ENCODE peak calls at places on chromosomes 4 and X, in nine cellular contexts. L is brain microvascular endothelial cell, N is mesenchymal stem cell, P is mesendoderm, K is A549, W is iPS DF 6.9, D is neuronal stem cell, C is lung, S is thyroid gland. J is an unnamed sample.

GRCh38 chr4:83362492-83363329 is 28.1 kb upstream of the HPSE start:
- DNase-seq in L (peak), S (no peak), N (peak), W (no peak), K (peak), P (peak), D (no peak), C (no peak), J (peak)

GRCh38 chr4:38185406-38185805 is 225.2 kb downstream of the PTTG2 start:
- DNase-seq in C (no peak), S (no peak), D (no peak), K (no peak), N (no peak), L (no peak), W (no peak), P (no peak), J (no peak)

GRCh38 chr4:100898844-100899243 is 381.0 kb upstream of the EMCN start:
- DNase-seq in N (no peak), K (no peak), W (no peak), S (no peak), C (no peak), P (no peak), L (no peak), D (no peak), J (no peak)

GRCh38 chr4:10667651-10668341 is 16.8 kb downstream of the CLNK start:
- DNase-seq in K (no peak), W (no peak), D (no peak), N (no peak), L (no peak), P (no peak), S (peak), C (no peak), J (no peak)

GRCh38 chr4:88219099-88219498 is 60.7 kb upstream of the ABCG2 start:
- DNase-seq in N (peak), K (peak), L (no peak), D (peak), P (peak), C (no peak), W (no peak), S (no peak), J (peak)

GRCh38 chr4:38860788-38861424 is 4.3 kb upstream of the TLR6 start:
- DNase-seq in W (peak), S (peak), C (peak), D (peak), P (peak), L (no peak), N (no peak), K (peak), J (no peak)

GRCh38 chr4:139861471-139861870 is 195.9 kb downstream of the MGST2 start:
- DNase-seq in S (no peak), C (no peak), D (no peak), L (no peak), K (no peak), P (peak), N (no peak), W (no peak), J (no peak)

GRCh38 chr4:11625206-11625605 is 196.5 kb upstream of the HS3ST1 start:
- DNase-seq in L (no peak), N (no peak), W (no peak), K (no peak), D (no peak), S (no peak), C (no peak), P (no peak), J (no peak)

GRCh38 chr4:25552580-25553271 is 102.9 kb upstream of the SLC34A2 start:
- DNase-seq in D (no peak), K (peak), S (peak), C (peak), W (no peak), N (no peak), L (no peak), P (peak), J (no peak)

GRCh38 chrX:16778545-16778944 is 7.7 kb upstream of the TXLNG start:
- DNase-seq in C (no peak), L (no peak), S (no peak), N (no peak), P (no peak), K (no peak), W (no peak), D (no peak), J (no peak)

GRCh38 chrX:137792214-137792613 is 226.3 kb downstream of the ZIC3 start:
- DNase-seq in W (no peak), P (peak), S (no peak), L (no peak), N (no peak), D (no peak), K (no peak), C (no peak), J (no peak)

GRCh38 chrX:130086414-130087207 is 23.7 kb downstream of the ELF4 start:
- DNase-seq in N (no peak), W (no peak), S (peak), P (no peak), D (no peak), C (no peak), L (no peak), K (no peak), J (no peak)

GRCh38 chr4:94548571-94548970 is 96.8 kb downstream of the PDLIM5 start:
- DNase-seq in L (peak), K (peak), D (no peak), C (no peak), S (no peak), N (peak), P (peak), W (no peak), J (peak)

GRCh38 chr4:47451657-47452056 is 11.8 kb downstream of the COMMD8 start:
- DNase-seq in L (peak), C (no peak), K (no peak), S (no peak), P (no peak), N (no peak), W (no peak), D (no peak), J (no peak)

GRCh38 chrX:13892856-13893255 is 76.0 kb upstream of the GPM6B start:
- DNase-seq in S (no peak), W (no peak), N (no peak), C (no peak), P (no peak), D (no peak), L (no peak), K (no peak), J (no peak)

GRCh38 chrX:129763666-129764065 is 16.1 kb upstream of the SASH3 start:
- DNase-seq in C (no peak), D (no peak), P (no peak), L (no peak), S (no peak), K (no peak), W (no peak), N (no peak), J (no peak)

GRCh38 chr4:102250341-102250740 is 94.9 kb downstream of the SLC39A8 start:
- DNase-seq in D (no peak), N (no peak), W (no peak), S (no peak), K (no peak), C (no peak), L (no peak), P (no peak), J (no peak)

GRCh38 chr4:1406416-1406945 is at the start of gene NKX1-1:
- DNase-seq in L (no peak), N (no peak), D (no peak), C (no peak), P (no peak), K (no peak), S (no peak), W (no peak), J (no peak)

GRCh38 chr4:17142232-17142711 is 243.8 kb upstream of the LDB2 start:
- DNase-seq in W (no peak), P (peak), N (peak), K (no peak), L (peak), D (no peak), S (no peak), C (no peak), J (peak)

GRCh38 chr4:161828061-161828460 is 335.7 kb downstream of the FSTL5 start:
- DNase-seq in W (no peak), L (peak), C (no peak), N (peak), S (no peak), D (no peak), K (no peak), P (no peak), J (no peak)

GRCh38 chrX:45803383-45803921 is 602.8 kb upstream of the DIPK2B start:
- DNase-seq in N (peak), P (no peak), C (no peak), S (no peak), W (no peak), K (peak), D (no peak), L (peak), J (peak)

GRCh38 chr4:125732682-125733081 is 417.9 kb downstream of the FAT4 start:
- DNase-seq in P (no peak), L (no peak), N (no peak), C (no peak), K (no peak), D (no peak), W (no peak), S (no peak), J (no peak)

GRCh38 chr4:123478859-123479345 is 82.3 kb downstream of the SPRY1 start:
- DNase-seq in C (peak), D (no peak), K (no peak), S (peak), W (no peak), N (peak), P (no peak), L (peak), J (no peak)

GRCh38 chr4:168848977-168849687 is 160.9 kb downstream of the CBR4 start:
- DNase-seq in C (no peak), S (no peak), L (peak), W (no peak), D (no peak), P (peak), N (peak), K (no peak), J (no peak)

GRCh38 chrX:143632625-143633387 is 3.1 kb downstream of the SLITRK4 start:
- DNase-seq in K (no peak), N (peak), D (no peak), C (no peak), P (peak), L (no peak), W (no peak), S (no peak), J (no peak)

GRCh38 chr4:83112239-83112638 is 2.3 kb downstream of the PLAC8 start:
- DNase-seq in W (no peak), P (no peak), D (no peak), S (no peak), N (no peak), C (no peak), L (no peak), K (no peak), J (no peak)

GRCh38 chr4:122827899-122828601 is 1.4 kb downstream of the FGF2 start:
- DNase-seq in C (no peak), S (peak), W (peak), N (peak), K (peak), D (peak), P (peak), L (peak), J (peak)

GRCh38 chr4:94500696-94501095 is 49.0 kb downstream of the PDLIM5 start:
- DNase-seq in S (no peak), N (no peak), D (no peak), K (no peak), C (no peak), P (no peak), W (no peak), L (peak), J (no peak)

GRCh38 chrX:25049347-25049746 is 33.6 kb upstream of the ARX start:
- DNase-seq in W (no peak), P (no peak), S (no peak), L (peak), K (peak), D (no peak), N (no peak), C (no peak), J (no peak)

GRCh38 chrX:32530802-32531403 is 680.4 kb downstream of the DMD start:
- DNase-seq in D (peak), L (peak), W (peak), N (peak), C (no peak), P (peak), S (peak), K (peak), J (peak)

GRCh38 chrX:32987139-32987538 is 224.2 kb downstream of the DMD start:
- DNase-seq in S (peak), D (no peak), C (no peak), K (no peak), N (no peak), P (peak), L (no peak), W (peak), J (no peak)

GRCh38 chr4:176779421-176779820 is 13.3 kb downstream of the VEGFC start:
- DNase-seq in S (no peak), C (no peak), L (no peak), W (no peak), P (no peak), N (no peak), K (no peak), D (no peak), J (no peak)

GRCh38 chr4:8914461-8915171 is 43.0 kb upstream of the HMX1 start:
- DNase-seq in C (no peak), D (no peak), W (no peak), K (no peak), L (no peak), P (no peak), N (no peak), S (no peak), J (no peak)

GRCh38 chr4:164440196-164440595 is 313.7 kb upstream of the SMIM31 start:
- DNase-seq in W (no peak), D (no peak), P (peak), S (no peak), N (no peak), K (no peak), L (peak), C (no peak), J (peak)

GRCh38 chr4:140581078-140581477 is 12.3 kb upstream of the UCP1 start:
- DNase-seq in W (no peak), C (no peak), D (no peak), P (no peak), N (peak), K (no peak), S (no peak), L (no peak), J (no peak)

GRCh38 chr4:141999446-142000143 is 363.2 kb downstream of the IL15 start:
- DNase-seq in K (no peak), D (no peak), W (no peak), P (no peak), L (no peak), C (no peak), N (no peak), S (no peak), J (no peak)

GRCh38 chr4:110245567-110245966 is 47.2 kb upstream of the ELOVL6 start:
- DNase-seq in N (no peak), S (no peak), D (no peak), K (no peak), C (no peak), W (no peak), L (peak), P (no peak), J (peak)

GRCh38 chr4:105093975-105094374 is 52.7 kb upstream of the TET2 start:
- DNase-seq in S (no peak), W (no peak), K (no peak), C (no peak), N (no peak), P (no peak), L (no peak), D (no peak), J (no peak)

GRCh38 chr4:105088110-105088879 is 58.4 kb upstream of the TET2 start:
- DNase-seq in S (no peak), K (peak), C (no peak), L (peak), P (peak), N (peak), D (no peak), W (peak), J (peak)

GRCh38 chr4:105092768-105093167 is 53.9 kb upstream of the TET2 start:
- DNase-seq in C (no peak), K (no peak), P (no peak), L (no peak), S (no peak), D (no peak), W (no peak), N (no peak), J (peak)

GRCh38 chr4:105092356-105092755 is 54.3 kb upstream of the TET2 start:
- DNase-seq in N (no peak), L (peak), P (no peak), S (no peak), W (no peak), K (no peak), D (no peak), C (no peak), J (peak)
- H3K27ac ChIP-seq in N (no peak), L (no peak), P (no peak), S (no peak), W (no peak), K (no peak), D (no peak), C (no peak), J (no peak)

GRCh38 chr4:78647272-78647671 is 95.7 kb downstream of the ANXA3 start:
- DNase-seq in D (no peak), W (no peak), P (no peak), L (no peak), K (no peak), C (no peak), S (no peak), N (no peak), J (no peak)
- H3K27ac ChIP-seq in D (no peak), W (no peak), P (no peak), L (no peak), K (peak), C (no peak), S (no peak), N (no peak), J (peak)

GRCh38 chrX:139200793-139201192 is 329.7 kb upstream of the F9 start:
- DNase-seq in N (no peak), P (no peak), L (no peak), D (no peak), W (no peak), K (peak), C (no peak), S (no peak), J (no peak)

GRCh38 chrX:139200346-139200745 is 330.2 kb upstream of the F9 start:
- DNase-seq in C (no peak), D (no peak), W (no peak), P (no peak), N (no peak), S (no peak), K (no peak), L (no peak), J (no peak)

GRCh38 chrX:139199945-139200344 is 330.6 kb upstream of the F9 start:
- DNase-seq in S (no peak), L (no peak), W (no peak), C (no peak), P (no peak), D (no peak), N (no peak), K (no peak), J (no peak)

GRCh38 chrX:139202742-139203410 is 327.7 kb upstream of the F9 start:
- DNase-seq in L (no peak), P (peak), S (no peak), W (no peak), K (no peak), C (no peak), N (no peak), D (no peak), J (no peak)

GRCh38 chrX:139201924-139202323 is 328.6 kb upstream of the F9 start:
- DNase-seq in K (no peak), P (no peak), S (no peak), N (no peak), C (no peak), W (no peak), D (no peak), L (no peak), J (no peak)
- H3K27ac ChIP-seq in K (no peak), P (no peak), S (no peak), N (no peak), C (no peak), W (no peak), D (no peak), L (no peak), J (no peak)

DNA sequence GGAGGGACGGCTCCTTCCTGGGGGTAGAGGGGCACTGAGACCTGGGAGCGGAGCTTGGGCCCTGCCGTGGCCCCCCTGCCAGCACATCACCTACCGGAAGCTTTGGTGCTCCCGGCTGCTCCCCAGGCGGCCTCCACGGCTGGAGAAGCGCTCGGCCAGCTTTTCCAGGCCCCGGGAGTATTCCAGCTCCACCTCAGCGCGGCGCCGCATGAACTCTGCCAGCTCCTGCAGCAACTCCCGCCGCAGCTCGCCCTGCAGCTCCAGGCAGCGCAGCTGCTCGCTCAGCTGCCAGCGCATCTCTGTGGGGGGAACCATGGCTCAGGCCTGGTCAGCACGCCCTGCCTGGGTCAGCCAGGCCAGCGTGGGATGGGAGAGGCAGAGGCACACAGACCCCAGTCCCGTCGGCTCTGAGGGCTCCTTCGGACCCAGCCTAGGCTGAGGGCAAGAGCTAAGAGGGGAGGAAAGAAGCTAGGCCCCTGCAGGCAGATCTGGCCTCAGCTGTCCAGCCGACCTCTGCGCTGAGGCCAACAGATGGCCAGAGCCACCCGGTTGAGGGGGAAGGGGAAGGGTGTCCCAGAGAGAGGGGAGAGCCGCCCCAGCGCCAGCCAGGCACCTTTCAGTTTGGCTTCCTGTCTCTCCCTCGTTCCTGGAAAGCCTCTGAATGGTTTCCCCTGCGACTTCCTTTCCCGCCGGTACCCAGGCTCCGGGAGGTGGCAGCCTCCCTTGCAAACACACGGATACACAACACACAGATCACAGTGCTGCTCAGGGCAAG is 4.4 kb downstream of the ARHGAP4 start:
- DNase-seq in D (no peak), K (no peak), P (no peak), C (no peak), S (no peak), L (no peak), N (no peak), W (no peak), J (no peak)
- H3K27ac ChIP-seq in D (no peak), K (no peak), P (no peak), C (no peak), S (no peak), L (no peak), N (no peak), W (no peak), J (peak)

GRCh38 chr4:73822389-73822788 is 14.1 kb upstream of the CXCL6 start:
- DNase-seq in W (no peak), P (no peak), L (no peak), S (no peak), C (no peak), K (no peak), N (no peak), D (no peak), J (peak)
- H3K27ac ChIP-seq in W (no peak), P (no peak), L (no peak), S (no peak), C (no peak), K (no peak), N (no peak), D (no peak), J (no peak)

J was measured in RWPE1.